ENCODE peak calls at places on chromosomes 13 and 19, in nine cellular contexts. One of them, this sample, is unnamed. For H3K79me2, the result is how much of the 10 kb centered on the place peaks cover.

GRCh38 chr13:51298812-51299211 is 40.7 kb upstream of the SERPINE3 start:
- DNase-seq in MM.1S: no peak
- DNase-seq in GM12878: no peak
- DNase-seq in GM23338: no peak
- DNase-seq in fibroblast of lung: peak
- DNase-seq in PC-3: peak
- DNase-seq in mammary epithelial cell: no peak
- DNase-seq in GM23248: peak
- DNase-seq in Karpas-422: no peak
- DNase-seq in this sample: no peak

GRCh38 chr19:1133471-1133929 is 29.7 kb downstream of the GPX4 start:
- DNase-seq in MM.1S: peak
- DNase-seq in GM12878: peak
- DNase-seq in GM23248: no peak
- DNase-seq in fibroblast of lung: no peak
- DNase-seq in PC-3: no peak
- DNase-seq in Karpas-422: peak
- DNase-seq in mammary epithelial cell: no peak
- DNase-seq in GM23338: peak
- DNase-seq in this sample: peak

GRCh38 chr13:71290963-71291937 is 575.8 kb downstream of the DACH1 start:
- DNase-seq in fibroblast of lung: peak
- DNase-seq in mammary epithelial cell: peak
- DNase-seq in PC-3: peak
- DNase-seq in GM12878: peak
- DNase-seq in GM23338: no peak
- DNase-seq in MM.1S: peak
- DNase-seq in Karpas-422: peak
- DNase-seq in GM23248: peak
- DNase-seq in this sample: peak

GRCh38 chr13:41463823-41464602 is 6.7 kb downstream of the RGCC start:
- DNase-seq in mammary epithelial cell: no peak
- DNase-seq in Karpas-422: no peak
- DNase-seq in GM23248: no peak
- DNase-seq in MM.1S: no peak
- DNase-seq in PC-3: no peak
- DNase-seq in fibroblast of lung: no peak
- DNase-seq in GM23338: no peak
- DNase-seq in GM12878: peak
- DNase-seq in this sample: no peak

GRCh38 chr19:17648097-17648660 is 40.0 kb downstream of the UNC13A start:
- DNase-seq in fibroblast of lung: no peak
- DNase-seq in Karpas-422: peak
- DNase-seq in mammary epithelial cell: no peak
- DNase-seq in MM.1S: no peak
- DNase-seq in GM12878: no peak
- DNase-seq in GM23248: no peak
- DNase-seq in PC-3: no peak
- DNase-seq in GM23338: peak
- DNase-seq in this sample: no peak

GRCh38 chr13:24642236-24642635 is 38.0 kb upstream of the ATP12A start:
- DNase-seq in MM.1S: no peak
- DNase-seq in Karpas-422: no peak
- DNase-seq in mammary epithelial cell: no peak
- DNase-seq in fibroblast of lung: no peak
- DNase-seq in GM23248: no peak
- DNase-seq in GM12878: no peak
- DNase-seq in PC-3: no peak
- DNase-seq in GM23338: no peak
- DNase-seq in this sample: no peak

GRCh38 chr13:51559916-51560315 is 24.3 kb upstream of the WDFY2 start:
- DNase-seq in mammary epithelial cell: no peak
- DNase-seq in MM.1S: no peak
- DNase-seq in Karpas-422: peak
- DNase-seq in fibroblast of lung: no peak
- DNase-seq in GM23248: no peak
- DNase-seq in PC-3: no peak
- DNase-seq in GM23338: no peak
- DNase-seq in GM12878: no peak
- DNase-seq in this sample: no peak

GRCh38 chr19:35757231-35757748 is 461 bp upstream of the HSPB6 start:
- DNase-seq in mammary epithelial cell: no peak
- DNase-seq in fibroblast of lung: peak
- DNase-seq in GM23248: peak
- DNase-seq in GM23338: peak
- DNase-seq in MM.1S: no peak
- DNase-seq in PC-3: peak
- DNase-seq in GM12878: no peak
- DNase-seq in Karpas-422: peak
- DNase-seq in this sample: no peak

GRCh38 chr13:72255908-72256307 is 388.9 kb upstream of the DACH1 start:
- DNase-seq in fibroblast of lung: peak
- DNase-seq in GM23248: no peak
- DNase-seq in GM12878: no peak
- DNase-seq in MM.1S: peak
- DNase-seq in GM23338: peak
- DNase-seq in Karpas-422: no peak
- DNase-seq in PC-3: peak
- DNase-seq in mammary epithelial cell: peak
- DNase-seq in this sample: no peak

GRCh38 chr19:19381007-19381926 is 24.2 kb upstream of the GATAD2A start:
- DNase-seq in MM.1S: peak
- DNase-seq in Karpas-422: no peak
- DNase-seq in GM23248: no peak
- DNase-seq in GM23338: no peak
- DNase-seq in PC-3: peak
- DNase-seq in GM12878: no peak
- DNase-seq in fibroblast of lung: no peak
- DNase-seq in mammary epithelial cell: no peak
- DNase-seq in this sample: no peak

GRCh38 chr13:37134411-37135041 is 29.1 kb upstream of the CSNK1A1L start:
- DNase-seq in MM.1S: no peak
- DNase-seq in GM12878: no peak
- DNase-seq in PC-3: no peak
- DNase-seq in Karpas-422: no peak
- DNase-seq in GM23338: no peak
- DNase-seq in fibroblast of lung: peak
- DNase-seq in GM23248: peak
- DNase-seq in mammary epithelial cell: no peak
- DNase-seq in this sample: no peak

DNA sequence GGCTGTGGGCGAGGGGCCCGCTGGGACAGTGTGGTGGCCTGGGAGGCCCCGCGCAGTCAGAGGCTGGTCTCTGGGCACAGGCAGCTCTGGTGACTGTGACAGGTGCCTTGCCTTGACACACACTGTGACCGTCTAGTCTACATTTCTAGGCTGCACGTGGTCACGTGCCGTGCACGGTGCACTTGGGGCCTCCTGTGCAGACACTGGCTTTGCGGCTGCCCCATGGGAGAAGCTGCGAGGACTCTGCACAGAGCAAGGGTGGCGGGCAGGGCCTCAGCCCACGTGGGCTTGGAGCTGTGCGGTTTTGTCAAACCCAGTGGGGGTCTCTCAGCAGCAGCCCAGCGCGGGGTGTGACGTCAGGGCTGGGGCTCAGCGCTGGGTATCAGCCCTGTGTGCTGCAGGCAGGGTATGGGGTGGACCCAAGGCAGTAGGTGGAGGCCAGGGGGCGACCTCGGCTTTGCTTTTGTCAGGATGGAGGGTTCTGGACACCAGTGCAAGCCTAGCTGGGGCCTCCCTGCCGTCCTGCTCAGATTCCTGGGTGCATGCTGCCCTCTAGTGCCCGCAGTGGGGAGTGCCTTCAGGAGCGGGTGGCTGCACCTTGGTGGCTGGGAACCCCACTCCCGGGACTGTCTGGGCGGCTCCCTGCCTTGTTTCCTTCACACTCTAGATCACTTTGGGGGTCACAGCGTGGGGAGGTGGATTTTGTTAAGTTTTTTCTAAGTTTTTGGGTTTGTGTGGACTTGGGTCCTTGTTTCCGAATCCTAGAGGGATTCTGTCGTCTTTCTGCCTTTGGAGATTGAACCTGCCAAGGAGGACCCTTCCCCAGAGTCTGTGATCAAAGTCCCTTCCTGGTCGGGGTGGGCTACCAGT is 62.6 kb downstream of the KDM4B start:
- DNase-seq in Karpas-422: peak
- DNase-seq in PC-3: peak
- DNase-seq in GM12878: peak
- DNase-seq in MM.1S: peak
- DNase-seq in mammary epithelial cell: peak
- DNase-seq in GM23248: peak
- DNase-seq in GM23338: peak
- DNase-seq in fibroblast of lung: peak
- DNase-seq in this sample: peak
- H3K79me2 ChIP-seq in Karpas-422: under half
- H3K79me2 ChIP-seq in PC-3: under half
- H3K79me2 ChIP-seq in GM12878: under half
- H3K79me2 ChIP-seq in MM.1S: half or more
- H3K79me2 ChIP-seq in mammary epithelial cell: half or more
- H3K79me2 ChIP-seq in GM23248: half or more
- H3K79me2 ChIP-seq in GM23338: under half
- H3K79me2 ChIP-seq in fibroblast of lung: under half
- H3K79me2 ChIP-seq in this sample: half or more

DNA sequence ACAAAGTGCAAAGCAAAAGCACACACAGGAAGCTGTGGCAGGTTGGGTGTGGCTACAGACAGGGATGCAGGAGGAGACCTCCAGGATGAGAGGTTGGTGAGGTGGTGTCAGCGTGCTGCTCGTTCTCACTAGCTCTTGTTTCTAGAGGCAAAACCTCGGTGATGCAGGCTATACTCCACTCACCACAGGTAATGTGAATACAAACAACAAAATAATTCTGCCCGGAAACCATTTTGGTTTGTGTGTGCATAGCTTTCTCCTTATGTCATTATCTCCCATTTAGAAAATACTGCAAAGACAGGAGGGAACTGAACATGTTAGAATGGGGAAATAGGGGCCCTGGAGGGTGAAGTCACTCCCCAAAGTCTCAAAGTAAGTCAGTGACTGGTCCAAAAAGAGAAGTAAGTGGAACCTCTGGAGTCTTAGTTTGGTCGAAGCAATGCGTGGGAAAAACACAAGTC is 9.4 kb downstream of the LCP1 start:
- DNase-seq in fibroblast of lung: no peak
- DNase-seq in Karpas-422: peak
- DNase-seq in MM.1S: peak
- DNase-seq in GM12878: no peak
- DNase-seq in GM23338: no peak
- DNase-seq in mammary epithelial cell: no peak
- DNase-seq in PC-3: no peak
- DNase-seq in GM23248: no peak
- DNase-seq in this sample: peak
- H3K79me2 ChIP-seq in fibroblast of lung: under half
- H3K79me2 ChIP-seq in Karpas-422: half or more
- H3K79me2 ChIP-seq in MM.1S: half or more
- H3K79me2 ChIP-seq in GM12878: half or more
- H3K79me2 ChIP-seq in GM23338: under half
- H3K79me2 ChIP-seq in mammary epithelial cell: under half
- H3K79me2 ChIP-seq in PC-3: half or more
- H3K79me2 ChIP-seq in GM23248: under half
- H3K79me2 ChIP-seq in this sample: half or more

GRCh38 chr13:75419656-75420055 is 62.3 kb downstream of the TBC1D4 start:
- DNase-seq in MM.1S: no peak
- DNase-seq in GM23338: no peak
- DNase-seq in PC-3: no peak
- DNase-seq in mammary epithelial cell: no peak
- DNase-seq in Karpas-422: no peak
- DNase-seq in GM12878: no peak
- DNase-seq in fibroblast of lung: no peak
- DNase-seq in GM23248: no peak
- DNase-seq in this sample: no peak

GRCh38 chr13:75417647-75418046 is 64.3 kb downstream of the TBC1D4 start:
- DNase-seq in PC-3: peak
- DNase-seq in GM23338: no peak
- DNase-seq in Karpas-422: no peak
- DNase-seq in GM23248: no peak
- DNase-seq in MM.1S: no peak
- DNase-seq in fibroblast of lung: no peak
- DNase-seq in mammary epithelial cell: peak
- DNase-seq in GM12878: no peak
- DNase-seq in this sample: no peak

GRCh38 chr13:75418997-75419396 is 63.0 kb downstream of the TBC1D4 start:
- DNase-seq in GM23338: no peak
- DNase-seq in Karpas-422: no peak
- DNase-seq in MM.1S: no peak
- DNase-seq in GM12878: no peak
- DNase-seq in GM23248: peak
- DNase-seq in fibroblast of lung: no peak
- DNase-seq in mammary epithelial cell: no peak
- DNase-seq in PC-3: no peak
- DNase-seq in this sample: no peak

GRCh38 chr13:75417006-75417384 is 65.0 kb downstream of the TBC1D4 start:
- DNase-seq in PC-3: peak
- DNase-seq in mammary epithelial cell: no peak
- DNase-seq in GM12878: no peak
- DNase-seq in Karpas-422: no peak
- DNase-seq in GM23248: peak
- DNase-seq in fibroblast of lung: no peak
- DNase-seq in MM.1S: no peak
- DNase-seq in GM23338: no peak
- DNase-seq in this sample: no peak

DNA sequence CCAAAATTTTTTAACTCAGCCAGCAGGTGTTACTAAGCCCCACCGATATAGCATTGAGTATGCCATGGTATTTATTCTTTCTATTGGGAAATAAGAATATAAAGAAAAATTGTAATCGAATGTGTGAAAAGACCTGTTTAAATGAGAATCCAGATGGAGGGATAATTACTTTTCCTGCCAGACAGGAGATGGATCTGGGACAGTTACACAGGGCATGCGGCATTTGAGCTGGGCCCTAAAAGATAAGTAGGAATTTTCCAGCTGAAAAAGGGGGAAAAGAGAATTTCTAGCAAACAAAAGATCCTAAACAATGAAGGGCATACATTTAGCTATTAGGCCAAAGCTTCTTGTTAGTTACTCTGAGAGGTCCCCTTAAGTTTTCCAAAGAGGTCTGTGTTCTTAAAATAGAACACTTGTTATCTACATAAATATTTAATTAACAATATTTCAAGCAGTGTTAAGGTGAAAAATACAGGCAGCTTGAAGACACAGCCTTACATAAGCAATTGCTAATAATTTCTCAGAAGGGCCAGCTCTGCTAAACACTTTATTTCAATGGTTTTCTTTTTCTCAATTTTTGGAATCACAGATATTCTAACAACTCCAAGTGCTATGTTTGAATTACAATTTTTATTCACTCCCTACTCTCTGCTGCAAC is 63.7 kb downstream of the TBC1D4 start:
- DNase-seq in mammary epithelial cell: no peak
- DNase-seq in Karpas-422: no peak
- DNase-seq in GM12878: no peak
- DNase-seq in PC-3: no peak
- DNase-seq in GM23248: no peak
- DNase-seq in fibroblast of lung: no peak
- DNase-seq in MM.1S: no peak
- DNase-seq in GM23338: no peak
- DNase-seq in this sample: no peak
- H3K79me2 ChIP-seq in mammary epithelial cell: under half
- H3K79me2 ChIP-seq in Karpas-422: under half
- H3K79me2 ChIP-seq in GM12878: under half
- H3K79me2 ChIP-seq in PC-3: under half
- H3K79me2 ChIP-seq in GM23248: under half
- H3K79me2 ChIP-seq in fibroblast of lung: under half
- H3K79me2 ChIP-seq in MM.1S: under half
- H3K79me2 ChIP-seq in GM23338: under half
- H3K79me2 ChIP-seq in this sample: under half

GRCh38 chr13:26895081-26895807 is 134.7 kb upstream of the GPR12 start:
- DNase-seq in GM23338: peak
- DNase-seq in fibroblast of lung: no peak
- DNase-seq in MM.1S: no peak
- DNase-seq in mammary epithelial cell: no peak
- DNase-seq in GM23248: no peak
- DNase-seq in Karpas-422: peak
- DNase-seq in GM12878: no peak
- DNase-seq in PC-3: no peak
- DNase-seq in this sample: no peak
- H3K79me2 ChIP-seq in GM23338: under half
- H3K79me2 ChIP-seq in fibroblast of lung: under half
- H3K79me2 ChIP-seq in MM.1S: under half
- H3K79me2 ChIP-seq in mammary epithelial cell: under half
- H3K79me2 ChIP-seq in GM23248: under half
- H3K79me2 ChIP-seq in Karpas-422: under half
- H3K79me2 ChIP-seq in GM12878: under half
- H3K79me2 ChIP-seq in PC-3: under half
- H3K79me2 ChIP-seq in this sample: under half

This sample was measured in DND-41.